ENCODE peak calls at places on chromosome 11, in six cellular contexts. One of them, this sample, is unnamed.

GRCh38 chr11:109984634-109985289 is 108.4 kb upstream of the ZC3H12C start:
- DNase-seq in DND-41: no peak
- DNase-seq in CD8-positive, alpha-beta memory T cell: no peak
- DNase-seq in left lung: no peak
- DNase-seq in hepatocyte: no peak
- DNase-seq in uterus: no peak
- DNase-seq in this sample: no peak

GRCh38 chr11:82823635-82824614 is 76.3 kb downstream of the PRCP start:
- DNase-seq in left lung: no peak
- DNase-seq in uterus: no peak
- DNase-seq in CD8-positive, alpha-beta memory T cell: no peak
- DNase-seq in DND-41: no peak
- DNase-seq in hepatocyte: no peak
- DNase-seq in this sample: no peak

GRCh38 chr11:134536219-134536618 is 124.2 kb upstream of the B3GAT1 start:
- DNase-seq in left lung: no peak
- DNase-seq in DND-41: no peak
- DNase-seq in hepatocyte: no peak
- DNase-seq in uterus: peak; percentile 4
- DNase-seq in CD8-positive, alpha-beta memory T cell: no peak
- DNase-seq in this sample: peak; percentile 2

GRCh38 chr11:2779499-2779980 is 79.7 kb upstream of the KCNQ1OT1 start:
- DNase-seq in left lung: no peak
- DNase-seq in DND-41: no peak
- DNase-seq in uterus: no peak
- DNase-seq in CD8-positive, alpha-beta memory T cell: no peak
- DNase-seq in hepatocyte: no peak
- DNase-seq in this sample: no peak

GRCh38 chr11:7686761-7687160 is 13.5 kb upstream of the CYB5R2 start:
- DNase-seq in left lung: no peak
- DNase-seq in uterus: no peak
- DNase-seq in DND-41: no peak
- DNase-seq in CD8-positive, alpha-beta memory T cell: no peak
- DNase-seq in hepatocyte: no peak
- DNase-seq in this sample: no peak

GRCh38 chr11:22454461-22454860 is 116.3 kb downstream of the SLC17A6 start:
- DNase-seq in DND-41: no peak
- DNase-seq in uterus: no peak
- DNase-seq in CD8-positive, alpha-beta memory T cell: no peak
- DNase-seq in hepatocyte: no peak
- DNase-seq in left lung: no peak
- DNase-seq in this sample: no peak

GRCh38 chr11:100080401-100080800 is 606.7 kb upstream of the ARHGAP42 start:
- DNase-seq in uterus: no peak
- DNase-seq in CD8-positive, alpha-beta memory T cell: no peak
- DNase-seq in left lung: no peak
- DNase-seq in hepatocyte: no peak
- DNase-seq in DND-41: no peak
- DNase-seq in this sample: no peak

GRCh38 chr11:45933131-45933821 is 10.8 kb downstream of the LARGE2 start:
- DNase-seq in hepatocyte: peak; percentile 9
- DNase-seq in CD8-positive, alpha-beta memory T cell: no peak
- DNase-seq in DND-41: no peak
- DNase-seq in uterus: no peak
- DNase-seq in left lung: peak; percentile 68
- DNase-seq in this sample: no peak

GRCh38 chr11:1373536-1374214 is 16.1 kb upstream of the BRSK2 start:
- DNase-seq in uterus: no peak
- DNase-seq in CD8-positive, alpha-beta memory T cell: no peak
- DNase-seq in hepatocyte: no peak
- DNase-seq in DND-41: no peak
- DNase-seq in left lung: peak; percentile 58
- DNase-seq in this sample: no peak

GRCh38 chr11:61697093-61697492 is 16.9 kb downstream of the DAGLA start:
- DNase-seq in CD8-positive, alpha-beta memory T cell: no peak
- DNase-seq in uterus: no peak
- DNase-seq in DND-41: no peak
- DNase-seq in left lung: no peak
- DNase-seq in hepatocyte: no peak
- DNase-seq in this sample: no peak
- H3K4me1 ChIP-seq in CD8-positive, alpha-beta memory T cell: peaks cover 32% of the 10 kb centered on the region
- H3K4me1 ChIP-seq in uterus: no peaks in the 10 kb centered on the region
- H3K4me1 ChIP-seq in DND-41: peaks cover 16% of the 10 kb centered on the region
- H3K4me1 ChIP-seq in left lung: peaks cover 28% of the 10 kb centered on the region
- H3K4me1 ChIP-seq in hepatocyte: peaks cover 77% of the 10 kb centered on the region
- H3K4me1 ChIP-seq in this sample: peaks cover 36% of the 10 kb centered on the region

GRCh38 chr11:86518211-86518610 is 143.5 kb downstream of the CCDC81 start:
- DNase-seq in DND-41: no peak
- DNase-seq in CD8-positive, alpha-beta memory T cell: no peak
- DNase-seq in uterus: no peak
- DNase-seq in left lung: no peak
- DNase-seq in hepatocyte: no peak
- DNase-seq in this sample: no peak
- H3K4me1 ChIP-seq in DND-41: no peaks in the 10 kb centered on the region
- H3K4me1 ChIP-seq in CD8-positive, alpha-beta memory T cell: no peaks in the 10 kb centered on the region
- H3K4me1 ChIP-seq in uterus: peaks cover 27% of the 10 kb centered on the region
- H3K4me1 ChIP-seq in left lung: peaks cover 4% of the 10 kb centered on the region
- H3K4me1 ChIP-seq in hepatocyte: peaks cover 16% of the 10 kb centered on the region
- H3K4me1 ChIP-seq in this sample: no peaks in the 10 kb centered on the region

GRCh38 chr11:96257972-96258951 is 84.7 kb downstream of the MAML2 start:
- DNase-seq in DND-41: peak; percentile 78
- DNase-seq in uterus: no peak
- DNase-seq in CD8-positive, alpha-beta memory T cell: peak; percentile 78
- DNase-seq in hepatocyte: no peak
- DNase-seq in left lung: no peak
- DNase-seq in this sample: peak; percentile 26

GRCh38 chr11:96263361-96263763 is 79.6 kb downstream of the MAML2 start:
- DNase-seq in left lung: no peak
- DNase-seq in CD8-positive, alpha-beta memory T cell: no peak
- DNase-seq in hepatocyte: no peak
- DNase-seq in DND-41: no peak
- DNase-seq in uterus: no peak
- DNase-seq in this sample: no peak

GRCh38 chr11:96260067-96260511 is 82.9 kb downstream of the MAML2 start:
- DNase-seq in CD8-positive, alpha-beta memory T cell: no peak
- DNase-seq in uterus: no peak
- DNase-seq in hepatocyte: no peak
- DNase-seq in left lung: no peak
- DNase-seq in DND-41: peak; percentile 49
- DNase-seq in this sample: no peak

GRCh38 chr11:96259053-96259837 is 83.8 kb downstream of the MAML2 start:
- DNase-seq in left lung: no peak
- DNase-seq in CD8-positive, alpha-beta memory T cell: no peak
- DNase-seq in uterus: no peak
- DNase-seq in DND-41: no peak
- DNase-seq in hepatocyte: peak; percentile 53
- DNase-seq in this sample: no peak

GRCh38 chr11:96260526-96260925 is 82.5 kb downstream of the MAML2 start:
- DNase-seq in CD8-positive, alpha-beta memory T cell: no peak
- DNase-seq in hepatocyte: no peak
- DNase-seq in DND-41: no peak
- DNase-seq in uterus: no peak
- DNase-seq in left lung: no peak
- DNase-seq in this sample: no peak
- H3K4me1 ChIP-seq in CD8-positive, alpha-beta memory T cell: peaks cover 85% of the 10 kb centered on the region
- H3K4me1 ChIP-seq in hepatocyte: peaks cover 45% of the 10 kb centered on the region
- H3K4me1 ChIP-seq in DND-41: peaks cover 60% of the 10 kb centered on the region
- H3K4me1 ChIP-seq in uterus: peaks cover 11% of the 10 kb centered on the region
- H3K4me1 ChIP-seq in left lung: peaks cover 28% of the 10 kb centered on the region
- H3K4me1 ChIP-seq in this sample: peaks cover 80% of the 10 kb centered on the region

DNA sequence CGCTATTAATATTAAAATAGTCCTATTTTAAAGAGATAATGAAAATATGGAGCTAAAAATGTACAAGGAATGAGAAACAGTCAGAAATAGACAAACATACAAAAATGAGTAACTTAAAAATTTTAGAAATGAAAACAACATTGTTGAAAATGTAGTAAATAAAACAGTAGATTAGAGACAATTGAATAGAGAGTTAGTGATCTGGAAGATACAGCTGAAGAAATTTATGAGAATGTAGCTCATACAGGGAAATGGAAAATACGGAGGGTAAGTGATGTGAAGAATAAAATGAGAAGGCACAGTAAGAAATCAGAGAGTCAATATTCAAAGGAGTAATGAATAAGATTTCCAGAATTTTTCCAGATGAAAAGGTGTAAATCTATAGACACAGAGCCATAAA is 424.8 kb downstream of the SOX6 start:
- DNase-seq in DND-41: no peak
- DNase-seq in uterus: no peak
- DNase-seq in CD8-positive, alpha-beta memory T cell: no peak
- DNase-seq in left lung: no peak
- DNase-seq in hepatocyte: no peak
- DNase-seq in this sample: no peak
- H3K4me1 ChIP-seq in DND-41: no peaks in the 10 kb centered on the region
- H3K4me1 ChIP-seq in uterus: no peaks in the 10 kb centered on the region
- H3K4me1 ChIP-seq in CD8-positive, alpha-beta memory T cell: no peaks in the 10 kb centered on the region
- H3K4me1 ChIP-seq in left lung: no peaks in the 10 kb centered on the region
- H3K4me1 ChIP-seq in hepatocyte: no peaks in the 10 kb centered on the region
- H3K4me1 ChIP-seq in this sample: no peaks in the 10 kb centered on the region

DNA sequence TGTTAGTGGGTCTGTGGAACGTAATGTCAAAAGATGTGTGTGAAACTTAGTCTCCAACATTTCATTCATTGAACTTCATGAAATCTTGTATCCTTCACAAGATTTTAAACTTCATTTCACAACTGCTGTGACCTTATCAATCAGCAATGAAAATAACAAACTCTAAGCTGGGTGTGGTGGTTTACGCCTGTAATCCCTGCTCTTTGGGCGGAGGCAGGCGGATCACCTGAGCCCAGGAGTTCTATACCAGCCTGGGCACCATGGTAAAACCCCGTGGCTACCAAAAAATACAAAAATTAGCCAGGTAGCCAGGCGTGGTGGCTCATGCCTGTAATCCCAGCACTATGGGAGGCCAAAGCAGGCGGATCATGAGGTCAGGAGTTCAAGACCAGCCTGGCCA is 5.1 kb downstream of the CHKA start:
- DNase-seq in DND-41: no peak
- DNase-seq in CD8-positive, alpha-beta memory T cell: no peak
- DNase-seq in left lung: no peak
- DNase-seq in uterus: no peak
- DNase-seq in hepatocyte: no peak
- DNase-seq in this sample: no peak
- H3K4me1 ChIP-seq in DND-41: peaks cover 26% of the 10 kb centered on the region
- H3K4me1 ChIP-seq in CD8-positive, alpha-beta memory T cell: peaks cover 4% of the 10 kb centered on the region
- H3K4me1 ChIP-seq in left lung: peaks cover 9% of the 10 kb centered on the region
- H3K4me1 ChIP-seq in uterus: no peaks in the 10 kb centered on the region
- H3K4me1 ChIP-seq in hepatocyte: peaks cover 42% of the 10 kb centered on the region
- H3K4me1 ChIP-seq in this sample: peaks cover 7% of the 10 kb centered on the region

GRCh38 chr11:12772324-12772723 is 98.1 kb downstream of the TEAD1 start:
- DNase-seq in DND-41: peak; percentile 22
- DNase-seq in left lung: no peak
- DNase-seq in uterus: no peak
- DNase-seq in CD8-positive, alpha-beta memory T cell: no peak
- DNase-seq in hepatocyte: no peak
- DNase-seq in this sample: no peak

GRCh38 chr11:12770435-12770834 is 96.2 kb downstream of the TEAD1 start:
- DNase-seq in hepatocyte: no peak
- DNase-seq in DND-41: no peak
- DNase-seq in uterus: no peak
- DNase-seq in CD8-positive, alpha-beta memory T cell: no peak
- DNase-seq in left lung: no peak
- DNase-seq in this sample: no peak

GRCh38 chr11:12771875-12772274 is 97.7 kb downstream of the TEAD1 start:
- DNase-seq in uterus: no peak
- DNase-seq in DND-41: no peak
- DNase-seq in left lung: no peak
- DNase-seq in hepatocyte: no peak
- DNase-seq in CD8-positive, alpha-beta memory T cell: no peak
- DNase-seq in this sample: no peak

GRCh38 chr11:12769834-12770345 is 95.7 kb downstream of the TEAD1 start:
- DNase-seq in left lung: no peak
- DNase-seq in uterus: no peak
- DNase-seq in CD8-positive, alpha-beta memory T cell: no peak
- DNase-seq in hepatocyte: no peak
- DNase-seq in DND-41: no peak
- DNase-seq in this sample: no peak

DNA sequence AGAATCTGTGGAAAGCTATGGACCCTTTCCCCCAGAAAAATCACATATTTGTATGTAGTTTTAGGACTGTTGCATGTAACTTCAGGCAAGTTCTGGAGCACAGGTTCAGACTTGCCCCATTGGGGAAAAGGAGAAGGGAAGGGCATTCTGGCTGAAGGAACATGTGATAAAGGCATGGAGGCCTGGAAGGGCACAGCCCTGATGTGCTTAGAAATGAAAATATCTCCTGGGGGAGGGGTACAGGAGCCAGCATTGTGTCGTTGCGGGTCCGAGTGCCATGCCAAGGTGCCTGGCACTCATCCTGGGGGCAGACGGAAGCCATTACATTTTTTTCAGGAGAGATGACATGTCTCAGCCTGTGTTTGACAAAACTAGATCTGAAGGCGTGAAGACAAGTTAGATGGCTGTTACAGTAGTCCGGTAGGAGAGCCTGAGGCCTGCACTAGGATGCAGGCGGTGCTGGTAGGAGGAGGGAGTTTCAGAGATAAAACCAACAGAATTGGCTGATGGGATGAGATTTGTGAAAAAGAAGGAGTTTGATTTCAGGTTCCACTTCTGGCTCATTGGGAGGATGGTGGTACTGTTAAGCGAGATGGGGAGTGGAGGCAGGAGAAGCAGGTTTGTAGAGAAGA is 96.9 kb downstream of the TEAD1 start:
- DNase-seq in uterus: no peak
- DNase-seq in CD8-positive, alpha-beta memory T cell: no peak
- DNase-seq in DND-41: no peak
- DNase-seq in left lung: no peak
- DNase-seq in hepatocyte: no peak
- DNase-seq in this sample: no peak
- H3K4me1 ChIP-seq in uterus: no peaks in the 10 kb centered on the region
- H3K4me1 ChIP-seq in CD8-positive, alpha-beta memory T cell: no peaks in the 10 kb centered on the region
- H3K4me1 ChIP-seq in DND-41: no peaks in the 10 kb centered on the region
- H3K4me1 ChIP-seq in left lung: no peaks in the 10 kb centered on the region
- H3K4me1 ChIP-seq in hepatocyte: peaks cover 29% of the 10 kb centered on the region
- H3K4me1 ChIP-seq in this sample: no peaks in the 10 kb centered on the region